ENCODE peak calls at places on chromosome 20, in ten cellular contexts. A, N, L, H, J, Q, Z, F, K and B are unnamed samples.
A peak's percentile ranks its signal among the peaks of the same experiment; 100 is the strongest.

GRCh38 chr20:34549291-34549928 is 9.1 kb upstream of the MAP1LC3A start:
- DNase-seq in A (peak; percentile 92), N (no peak), L (no peak), H (peak; percentile 62), J (no peak), Q (peak; percentile 27), Z (no peak), F (no peak), K (peak; percentile 23), B (no peak)

GRCh38 chr20:63225082-63225454 is 9.1 kb upstream of the YTHDF1 start:
- DNase-seq in A (no peak), N (no peak), L (no peak), H (no peak), J (no peak), Q (no peak), Z (no peak), F (no peak), K (no peak), B (no peak)

GRCh38 chr20:34100578-34100977 is 11.5 kb downstream of the EIF2S2 start:
- DNase-seq in A (no peak), N (no peak), L (no peak), H (no peak), J (no peak), Q (no peak), Z (no peak), F (no peak), K (no peak), B (no peak)

GRCh38 chr20:38230957-38231785 is 29.4 kb downstream of the KIAA1755 start:
- DNase-seq in A (no peak), N (no peak), L (no peak), H (no peak), J (no peak), Q (no peak), Z (no peak), F (peak; percentile 24), K (no peak), B (no peak)

GRCh38 chr20:61949363-61949713 is 116.3 kb downstream of the TAF4 start:
- DNase-seq in A (no peak), N (no peak), L (peak; percentile 34), H (no peak), J (no peak), Q (no peak), Z (no peak), F (peak; percentile 37), K (no peak), B (peak; percentile 61)

GRCh38 chr20:64116541-64117423 is 9.4 kb upstream of the NPBWR2 start:
- DNase-seq in A (peak; percentile 34), N (no peak), L (peak; percentile 53), H (no peak), J (no peak), Q (no peak), Z (no peak), F (peak; percentile 45), K (no peak), B (peak; percentile 67)

GRCh38 chr20:38873050-38873581 is 53.1 kb upstream of the FAM83D start:
- DNase-seq in A (no peak), N (peak; percentile 81), L (peak; percentile 48), H (peak; percentile 51), J (no peak), Q (no peak), Z (no peak), F (no peak), K (no peak), B (peak; percentile 32)

GRCh38 chr20:61954276-61955021 is 111.2 kb downstream of the TAF4 start:
- DNase-seq in A (no peak), N (no peak), L (peak; percentile 57), H (peak; percentile 27), J (no peak), Q (no peak), Z (no peak), F (no peak), K (no peak), B (peak; percentile 69)

GRCh38 chr20:48983423-48984400 is 62.2 kb downstream of the ARFGEF2 start:
- DNase-seq in A (no peak), N (no peak), L (no peak), H (no peak), J (peak; percentile 20), Q (peak; percentile 76), Z (peak; percentile 20), F (no peak), K (peak; percentile 33), B (no peak)

GRCh38 chr20:53760025-53760441 is 166.4 kb upstream of the ZNF217 start:
- DNase-seq in A (no peak), N (no peak), L (no peak), H (no peak), J (no peak), Q (no peak), Z (no peak), F (no peak), K (no peak), B (no peak)

GRCh38 chr20:58075980-58076749 is 152.3 kb downstream of the ANKRD60 start:
- DNase-seq in A (peak; percentile 44), N (no peak), L (no peak), H (no peak), J (no peak), Q (peak; percentile 31), Z (no peak), F (no peak), K (no peak), B (no peak)

GRCh38 chr20:25033250-25033940 is 24.5 kb downstream of the ACSS1 start:
- DNase-seq in A (no peak), N (no peak), L (no peak), H (no peak), J (peak; percentile 3), Q (no peak), Z (no peak), F (peak; percentile 22), K (peak; percentile 37), B (no peak)

GRCh38 chr20:57076951-57077350 is 189.5 kb downstream of the BMP7 start:
- DNase-seq in A (no peak), N (no peak), L (no peak), H (no peak), J (no peak), Q (peak; percentile 3), Z (no peak), F (no peak), K (no peak), B (no peak)

GRCh38 chr20:12262747-12263146 is 345.1 kb downstream of the BTBD3 start:
- DNase-seq in A (no peak), N (no peak), L (no peak), H (no peak), J (no peak), Q (no peak), Z (no peak), F (no peak), K (no peak), B (no peak)

GRCh38 chr20:35305682-35306556 is 13.7 kb upstream of the FAM83C start:
- DNase-seq in A (peak; percentile 36), N (no peak), L (peak; percentile 86), H (no peak), J (peak; percentile 86), Q (peak; percentile 95), Z (no peak), F (peak; percentile 83), K (peak; percentile 40), B (no peak)

GRCh38 chr20:45229264-45230056 is 8.3 kb downstream of the SEMG2 start:
- DNase-seq in A (peak; percentile 92), N (peak; percentile 7), L (no peak), H (peak; percentile 84), J (no peak), Q (peak; percentile 21), Z (peak; percentile 13), F (no peak), K (peak; percentile 61), B (no peak)

GRCh38 chr20:31841928-31842327 is 3.5 kb downstream of the FOXS1 start:
- DNase-seq in A (no peak), N (no peak), L (peak; percentile 92), H (no peak), J (no peak), Q (peak; percentile 66), Z (no peak), F (peak; percentile 87), K (no peak), B (no peak)
- H3K4me1 ChIP-seq in A (peaks cover 5% of the 10 kb centered on the region), N (no peaks in the 10 kb centered on the region), L (no peaks in the 10 kb centered on the region), H (no peaks in the 10 kb centered on the region), J (no peaks in the 10 kb centered on the region), Q (peaks cover 18% of the 10 kb centered on the region), Z (peaks cover 25% of the 10 kb centered on the region), F (no peaks in the 10 kb centered on the region), K (no peaks in the 10 kb centered on the region), B (peaks cover 9% of the 10 kb centered on the region)

DNA sequence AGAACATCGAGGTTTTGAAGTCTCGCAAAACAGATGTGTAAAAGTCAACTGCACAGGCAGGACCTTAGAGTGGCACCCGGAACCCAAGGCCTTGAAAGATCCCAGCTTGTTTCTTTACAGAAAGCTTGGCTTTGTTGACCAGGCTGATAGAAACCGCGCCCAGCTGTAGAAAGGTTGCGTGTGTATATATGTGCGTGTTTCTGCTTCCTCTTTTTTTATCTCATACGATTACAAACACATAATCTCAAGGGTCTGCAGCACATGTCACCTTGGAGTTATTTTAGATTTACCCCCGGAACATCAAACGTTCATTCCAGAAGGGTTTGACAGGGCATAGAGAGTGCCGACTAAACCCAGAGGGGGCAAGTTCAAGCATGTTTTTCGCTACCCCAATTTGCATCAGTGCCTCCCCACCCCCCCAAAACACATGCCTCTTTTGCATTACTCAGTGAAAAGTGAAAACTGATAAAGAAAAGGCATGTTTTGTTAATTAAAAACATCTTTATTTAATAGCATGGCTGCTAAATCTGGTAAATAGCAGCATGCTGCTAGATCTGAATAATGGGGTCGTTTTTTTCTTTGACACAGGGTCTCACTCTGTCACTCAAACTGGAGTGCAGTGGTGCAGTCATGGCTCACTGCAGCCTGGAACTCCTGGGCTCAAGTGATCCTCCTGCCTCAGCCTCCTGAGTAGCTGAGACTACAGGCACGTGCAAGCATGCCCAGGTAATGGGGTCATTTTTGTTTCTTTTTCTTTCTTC is 33.2 kb upstream of the NCOA3 start:
- DNase-seq in A (no peak), N (no peak), L (no peak), H (peak; percentile 63), J (no peak), Q (no peak), Z (no peak), F (no peak), K (no peak), B (no peak)
- H3K4me1 ChIP-seq in A (no peaks in the 10 kb centered on the region), N (no peaks in the 10 kb centered on the region), L (no peaks in the 10 kb centered on the region), H (peaks cover 5% of the 10 kb centered on the region), J (peaks cover 18% of the 10 kb centered on the region), Q (no peaks in the 10 kb centered on the region), Z (peaks cover 7% of the 10 kb centered on the region), F (no peaks in the 10 kb centered on the region), K (peaks cover 13% of the 10 kb centered on the region), B (peaks cover 18% of the 10 kb centered on the region)

DNA sequence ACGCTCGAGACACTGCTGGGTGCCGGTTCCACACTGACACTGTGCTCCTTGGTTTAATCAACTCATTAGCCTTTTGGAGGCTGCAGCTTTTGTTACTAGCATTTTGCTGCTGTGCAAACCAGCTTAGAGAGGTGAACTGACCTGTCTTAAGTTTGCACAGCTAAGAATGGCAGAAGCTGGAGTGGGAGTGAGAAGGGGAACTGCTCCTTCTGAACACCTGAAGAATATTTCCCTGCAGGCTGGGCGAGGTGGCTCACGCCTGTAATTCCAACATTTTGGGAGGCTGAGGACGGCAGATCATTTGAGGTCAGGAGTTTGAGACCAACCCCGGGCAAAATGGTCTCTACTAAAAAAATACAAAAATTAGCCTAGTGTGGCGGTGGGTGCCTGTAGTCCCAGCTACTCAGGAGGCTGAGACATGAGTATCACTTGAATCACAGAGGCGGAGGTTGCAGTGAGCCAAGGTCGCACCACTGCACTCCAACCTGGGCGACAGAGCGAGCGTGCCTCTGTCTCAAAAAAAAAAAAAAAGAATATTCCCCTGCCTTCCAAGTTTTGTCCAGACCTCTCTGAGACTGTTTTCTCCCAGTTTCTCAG is 5.0 kb downstream of the CEBPB start:
- DNase-seq in A (peak; percentile 53), N (no peak), L (no peak), H (no peak), J (no peak), Q (no peak), Z (no peak), F (no peak), K (no peak), B (no peak)
- H3K4me1 ChIP-seq in A (peaks cover 27% of the 10 kb centered on the region), N (peaks cover 30% of the 10 kb centered on the region), L (no peaks in the 10 kb centered on the region), H (peaks cover 18% of the 10 kb centered on the region), J (peaks cover under 1% of the 10 kb centered on the region), Q (peaks cover 8% of the 10 kb centered on the region), Z (peaks cover 23% of the 10 kb centered on the region), F (no peaks in the 10 kb centered on the region), K (peaks cover 17% of the 10 kb centered on the region), B (peaks cover 23% of the 10 kb centered on the region)

GRCh38 chr20:50270034-50270395 is 79.4 kb downstream of the CEBPB start:
- DNase-seq in A (no peak), N (no peak), L (peak; percentile 63), H (no peak), J (no peak), Q (no peak), Z (no peak), F (peak; percentile 42), K (no peak), B (no peak)
- H3K4me1 ChIP-seq in A (no peaks in the 10 kb centered on the region), N (no peaks in the 10 kb centered on the region), L (no peaks in the 10 kb centered on the region), H (peaks cover 18% of the 10 kb centered on the region), J (peaks cover 21% of the 10 kb centered on the region), Q (no peaks in the 10 kb centered on the region), Z (no peaks in the 10 kb centered on the region), F (no peaks in the 10 kb centered on the region), K (peaks cover 12% of the 10 kb centered on the region), B (peaks cover 39% of the 10 kb centered on the region)